ENCODE peak calls at places on chromosomes 13 and 19, in ten cellular contexts. G, T, N, I, Z, X, U, R, B and V are unnamed samples.

GRCh38 chr19:18807861-18808331 is 16.8 kb upstream of the COMP start:
- DNase-seq in G (no peak), T (no peak), N (no peak), I (no peak), Z (no peak), X (peak; percentile 46), U (no peak), R (no peak), B (no peak), V (no peak)

GRCh38 chr13:32225494-32225931 is 89.7 kb downstream of the ZAR1L start:
- DNase-seq in G (no peak), T (no peak), N (no peak), I (no peak), Z (no peak), X (peak; percentile 61), U (no peak), R (peak; percentile 27), B (peak; percentile 35), V (no peak)

GRCh38 chr19:43594710-43595604 is 977 bp downstream of the IRGQ start:
- DNase-seq in G (peak; percentile 93), T (no peak), N (peak; percentile 80), I (no peak), Z (peak; percentile 67), X (peak; percentile 59), U (no peak), R (peak; percentile 70), B (peak; percentile 49), V (peak; percentile 60)

GRCh38 chr13:46473806-46474205 is 79.2 kb upstream of the LRCH1 start:
- DNase-seq in G (no peak), T (no peak), N (no peak), I (no peak), Z (no peak), X (no peak), U (no peak), R (no peak), B (no peak), V (no peak)

GRCh38 chr13:80630685-80631121 is 289.8 kb upstream of the SPRY2 start:
- DNase-seq in G (no peak), T (no peak), N (peak; percentile 40), I (no peak), Z (no peak), X (peak; percentile 96), U (no peak), R (peak; percentile 91), B (no peak), V (no peak)

GRCh38 chr19:12872941-12873890 is 8.0 kb downstream of the DNASE2 start:
- DNase-seq in G (no peak), T (no peak), N (peak; percentile 85), I (no peak), Z (no peak), X (peak; percentile 57), U (no peak), R (peak; percentile 84), B (peak; percentile 56), V (peak; percentile 27)

GRCh38 chr19:49069026-49069425 is 3.5 kb downstream of the KCNA7 start:
- DNase-seq in G (no peak), T (no peak), N (no peak), I (no peak), Z (no peak), X (no peak), U (no peak), R (peak; percentile 60), B (no peak), V (no peak)

GRCh38 chr13:100977841-100978240 is 303.2 kb upstream of the TMTC4 start:
- DNase-seq in G (no peak), T (no peak), N (no peak), I (no peak), Z (no peak), X (no peak), U (no peak), R (no peak), B (no peak), V (no peak)

GRCh38 chr19:34808566-34808965 is 35.6 kb upstream of the ZNF599 start:
- DNase-seq in G (no peak), T (no peak), N (peak; percentile 5), I (no peak), Z (no peak), X (peak; percentile 53), U (no peak), R (peak; percentile 85), B (peak; percentile 11), V (no peak)

GRCh38 chr13:26449063-26449848 is 108.2 kb upstream of the WASF3 start:
- DNase-seq in G (no peak), T (no peak), N (no peak), I (no peak), Z (no peak), X (no peak), U (no peak), R (peak; percentile 52), B (no peak), V (no peak)